ENCODE peak calls at places on chromosomes 1 and 21, in six cellular contexts. V is lower leg skin, Q is fibroblast of the conjunctiva, T is COR-L47, W is NCI-H774, F is pulmonary artery endothelial cell. P is an unnamed sample.

GRCh38 chr21:38311765-38312164 is 55.0 kb downstream of the KCNJ15 start:
- DNase-seq in W (no peak), Q (no peak), F (no peak), T (no peak), V (no peak), P (no peak)

GRCh38 chr1:16677552-16678423 is 11.0 kb upstream of the RNU1-3 start:
- DNase-seq in W (peak; percentile 4), T (peak; percentile 58), Q (peak; percentile 36), F (no peak), V (no peak), P (peak; percentile 52)

GRCh38 chr1:3743826-3744225 is 8.4 kb upstream of the CCDC27 start:
- DNase-seq in F (no peak), V (no peak), W (no peak), Q (no peak), T (no peak), P (no peak)

GRCh38 chr1:204177133-204177532 is 11.0 kb upstream of the REN start:
- DNase-seq in F (no peak), Q (no peak), V (no peak), T (no peak), W (no peak), P (no peak)

GRCh38 chr1:171780583-171781166 is 785 bp upstream of the METTL13 start:
- DNase-seq in V (no peak), T (peak; percentile 29), F (no peak), W (peak; percentile 20), Q (no peak), P (no peak)

GRCh38 chr21:33217168-33217567 is 12.6 kb upstream of the IFNAR2 start:
- DNase-seq in Q (no peak), F (no peak), W (no peak), V (no peak), T (no peak), P (no peak)

GRCh38 chr1:56575865-56576264 is 3.5 kb downstream of the PLPP3 start:
- DNase-seq in F (no peak), T (no peak), W (no peak), Q (no peak), V (no peak), P (no peak)

GRCh38 chr1:31939484-31940329 is 1.5 kb upstream of the PTP4A2 start:
- DNase-seq in Q (peak; percentile 59), F (no peak), V (no peak), T (no peak), W (no peak), P (peak; percentile 93)

GRCh38 chr1:54804471-54805132 is 3.5 kb upstream of the TTC22 start:
- DNase-seq in W (no peak), T (no peak), Q (no peak), F (no peak), V (no peak), P (peak; percentile 55)

GRCh38 chr1:109821221-109821669 is 57.5 kb upstream of the EPS8L3 start:
- DNase-seq in F (peak; percentile 44), Q (peak; percentile 92), V (peak; percentile 78), W (no peak), T (no peak), P (no peak)

GRCh38 chr1:183149273-183149672 is 36.8 kb upstream of the LAMC2 start:
- DNase-seq in F (no peak), W (no peak), Q (no peak), V (no peak), T (no peak), P (no peak)

GRCh38 chr1:3955196-3955772 is 55.2 kb upstream of the C1orf174 start:
- DNase-seq in V (no peak), Q (no peak), F (no peak), W (no peak), T (no peak), P (no peak)

GRCh38 chr1:168676861-168677260 is 52.1 kb downstream of the DPT start:
- DNase-seq in W (no peak), V (no peak), Q (no peak), T (no peak), F (no peak), P (no peak)

GRCh38 chr1:158813159-158813558 is 18.0 kb upstream of the MNDA start:
- DNase-seq in F (no peak), V (no peak), T (no peak), Q (no peak), W (no peak), P (no peak)

GRCh38 chr1:230267338-230268065 is 158.6 kb downstream of the PGBD5 start:
- DNase-seq in W (peak; percentile 47), F (no peak), T (peak; percentile 85), V (no peak), Q (no peak), P (no peak)

GRCh38 chr1:155092641-155093040 is 14.0 kb downstream of the EFNA3 start:
- DNase-seq in V (no peak), T (no peak), W (no peak), Q (no peak), F (no peak), P (no peak)

GRCh38 chr1:224238212-224238611 is 55.2 kb downstream of the DEGS1 start:
- DNase-seq in V (no peak), Q (no peak), F (no peak), W (no peak), T (no peak), P (no peak)

GRCh38 chr1:156089704-156090103 is 7.4 kb upstream of the MEX3A start:
- DNase-seq in W (no peak), T (no peak), Q (no peak), F (no peak), V (no peak), P (no peak)

GRCh38 chr1:228073870-228074545 is 8.5 kb upstream of the ARF1 start:
- DNase-seq in V (no peak), W (no peak), T (peak; percentile 28), Q (no peak), F (no peak), P (no peak)

GRCh38 chr1:219542828-219543518 is 69.9 kb downstream of the ZC3H11B start:
- DNase-seq in W (no peak), F (no peak), V (no peak), Q (no peak), T (no peak), P (no peak)

GRCh38 chr1:98177751-98178150 is 256.9 kb upstream of the DPYD start:
- DNase-seq in V (no peak), F (no peak), T (no peak), W (no peak), Q (no peak), P (no peak)

GRCh38 chr1:15627343-15627988 is 10.2 kb downstream of the DDI2 start:
- DNase-seq in V (no peak), Q (no peak), W (no peak), T (no peak), F (no peak), P (peak; percentile 76)

GRCh38 chr1:171251741-171252300 is 3.5 kb downstream of the FMO1 start:
- DNase-seq in T (peak; percentile 4), V (no peak), W (no peak), Q (peak; percentile 18), F (no peak), P (peak; percentile 52)

GRCh38 chr1:65477414-65478378 is 57.2 kb downstream of the LEPR start:
- DNase-seq in F (no peak), Q (no peak), W (no peak), T (no peak), V (no peak), P (no peak)

GRCh38 chr1:87329051-87329755 is 523 bp downstream of the LMO4 start:
- DNase-seq in F (no peak), Q (no peak), V (no peak), W (no peak), T (peak; percentile 36), P (peak; percentile 66)

GRCh38 chr1:110674337-110675059 is at the start of gene KCNA3:
- DNase-seq in W (no peak), F (no peak), T (peak; percentile 51), Q (no peak), V (no peak), P (peak; percentile 67)

GRCh38 chr1:152005360-152005912 is 11.8 kb upstream of the S100A10 start:
- DNase-seq in Q (no peak), F (no peak), T (no peak), W (no peak), V (no peak), P (no peak)

GRCh38 chr1:117572546-117572945 is 33.3 kb upstream of the TENT5C start:
- DNase-seq in W (no peak), Q (no peak), F (no peak), T (no peak), V (no peak), P (no peak)

GRCh38 chr1:209800984-209801834 is 4.7 kb downstream of the IRF6 start:
- DNase-seq in F (peak; percentile 58), W (no peak), V (no peak), Q (no peak), T (no peak), P (no peak)

GRCh38 chr21:39885119-39885848 is 18.0 kb downstream of the PCP4 start:
- DNase-seq in V (no peak), T (peak; percentile 87), Q (no peak), F (no peak), W (no peak), P (no peak)

GRCh38 chr1:150009604-150010387 is 730 bp downstream of the OTUD7B start:
- DNase-seq in F (peak; percentile 30), Q (peak; percentile 47), T (peak; percentile 2), V (peak; percentile 48), W (peak; percentile 40), P (peak; percentile 45)

P was measured in GM12865.